ENCODE peak calls at places on chromosomes 13 and 19, in six cellular contexts. E is heart left ventricle, T is heart right ventricle, G is brain microvascular endothelial cell, O is PC-9, P is stomach. S is an unnamed sample.

GRCh38 chr19:38649305-38650179 is 2.1 kb downstream of the ACTN4 start:
- DNase-seq in E (peak), T (no peak), G (no peak), O (peak), P (peak), S (no peak)

GRCh38 chr13:67101730-67102467 is 128.2 kb downstream of the PCDH9 start:
- DNase-seq in E (no peak), T (no peak), G (no peak), O (no peak), P (no peak), S (no peak)

GRCh38 chr13:48383384-48383783 is 29.5 kb downstream of the LPAR6 start:
- DNase-seq in E (no peak), T (no peak), G (no peak), O (no peak), P (no peak), S (no peak)

GRCh38 chr19:47723573-47723923 is 10.3 kb downstream of the EHD2 start:
- DNase-seq in E (peak), T (no peak), G (peak), O (peak), P (peak), S (peak)

GRCh38 chr13:111043575-111043982 is 71.5 kb upstream of the ARHGEF7 start:
- DNase-seq in E (peak), T (peak), G (peak), O (peak), P (no peak), S (no peak)

GRCh38 chr13:31945202-31945978 is 86.2 kb upstream of the FRY start:
- DNase-seq in E (peak), T (peak), G (peak), O (peak), P (peak), S (peak)

GRCh38 chr13:68940049-68940448 is 1167.6 kb upstream of the ATXN8OS start:
- DNase-seq in E (no peak), T (no peak), G (no peak), O (no peak), P (no peak), S (no peak)

GRCh38 chr19:46487802-46488445 is 7.7 kb downstream of the PNMA8B start:
- DNase-seq in E (peak), T (peak), G (peak), O (peak), P (peak), S (no peak)

GRCh38 chr13:36297259-36297599 is 385 bp downstream of the CCDC169 start:
- DNase-seq in E (no peak), T (no peak), G (no peak), O (no peak), P (no peak), S (no peak)

GRCh38 chr19:15251010-15251748 is 18.9 kb upstream of the EPHX3 start:
- DNase-seq in E (peak), T (peak), G (peak), O (no peak), P (no peak), S (no peak)

GRCh38 chr19:43780706-43781525 is at the start of gene KCNN4:
- DNase-seq in E (no peak), T (no peak), G (peak), O (peak), P (peak), S (peak)

GRCh38 chr19:39684283-39684682 is 20.0 kb upstream of the LGALS14 start:
- DNase-seq in E (no peak), T (no peak), G (no peak), O (no peak), P (no peak), S (no peak)

GRCh38 chr13:27007166-27007565 is 164.4 kb downstream of the USP12 start:
- DNase-seq in E (no peak), T (no peak), G (no peak), O (no peak), P (no peak), S (no peak)

GRCh38 chr19:15276620-15277019 is 44.4 kb upstream of the EPHX3 start:
- DNase-seq in E (no peak), T (no peak), G (no peak), O (no peak), P (no peak), S (no peak)

GRCh38 chr13:52922961-52923360 is 74.5 kb upstream of the PCDH8 start:
- DNase-seq in E (no peak), T (no peak), G (no peak), O (no peak), P (no peak), S (no peak)

GRCh38 chr19:39130337-39131254 is 5.0 kb downstream of the PAK4 start:
- DNase-seq in E (peak), T (peak), G (no peak), O (no peak), P (no peak), S (no peak)

DNA sequence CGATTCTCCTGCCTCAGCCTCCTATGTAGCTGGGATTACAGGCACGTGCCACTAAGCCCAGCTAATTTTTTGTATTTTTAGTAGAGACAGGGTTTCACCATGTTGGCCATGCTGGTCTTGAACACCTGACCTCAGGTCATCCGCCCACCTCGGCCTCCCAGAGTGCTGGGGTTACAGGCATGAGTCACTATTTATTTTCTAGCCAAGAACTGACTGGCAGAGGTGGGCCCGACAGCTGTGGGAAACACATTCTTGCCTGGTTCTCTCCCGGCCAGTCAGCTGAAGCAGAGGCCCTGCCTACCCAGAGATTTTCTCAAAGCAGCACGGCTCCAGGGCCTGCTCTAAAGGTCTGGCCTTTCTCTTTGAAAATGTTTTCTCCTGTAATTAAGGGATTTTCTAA is 108.0 kb downstream of the KCTD15 start:
- DNase-seq in E (peak), T (peak), G (peak), O (no peak), P (no peak), S (no peak)
- H3K27ac ChIP-seq in E (peak), T (peak), G (peak), O (no peak), P (peak), S (peak)

DNA sequence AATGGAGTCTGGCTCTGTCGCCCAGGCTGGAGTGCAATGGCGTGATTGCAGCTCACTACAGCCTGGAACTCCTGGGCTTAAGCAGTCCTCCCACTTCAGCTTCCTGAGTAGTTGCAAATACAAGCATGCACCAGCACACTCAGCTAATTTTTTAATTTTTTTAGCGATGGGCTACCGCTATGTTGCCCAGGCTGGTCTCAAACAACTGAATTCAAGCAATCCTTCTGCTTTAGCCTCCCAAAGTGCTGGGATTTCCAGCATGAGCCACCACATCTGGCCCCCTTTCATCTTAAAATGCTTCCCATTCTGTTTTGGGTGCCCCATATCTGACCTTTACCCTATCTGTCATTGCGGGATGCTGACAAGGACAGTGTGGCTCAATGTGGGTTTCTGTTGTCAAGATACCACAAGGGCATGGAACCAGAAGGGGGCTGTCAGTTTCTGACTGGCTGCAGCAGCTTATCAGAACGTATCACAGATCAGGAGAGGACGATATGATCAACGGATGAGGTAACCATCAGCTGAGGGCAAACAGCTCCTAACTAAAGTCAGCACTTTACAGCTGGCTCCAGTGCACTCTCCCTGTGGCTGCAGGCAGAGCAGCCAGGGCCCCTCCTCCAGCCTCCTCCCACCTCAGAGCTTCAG is 32.4 kb downstream of the GPR42 start:
- DNase-seq in E (no peak), T (no peak), G (no peak), O (no peak), P (no peak), S (no peak)
- H3K27ac ChIP-seq in E (no peak), T (no peak), G (no peak), O (no peak), P (no peak), S (no peak)

DNA sequence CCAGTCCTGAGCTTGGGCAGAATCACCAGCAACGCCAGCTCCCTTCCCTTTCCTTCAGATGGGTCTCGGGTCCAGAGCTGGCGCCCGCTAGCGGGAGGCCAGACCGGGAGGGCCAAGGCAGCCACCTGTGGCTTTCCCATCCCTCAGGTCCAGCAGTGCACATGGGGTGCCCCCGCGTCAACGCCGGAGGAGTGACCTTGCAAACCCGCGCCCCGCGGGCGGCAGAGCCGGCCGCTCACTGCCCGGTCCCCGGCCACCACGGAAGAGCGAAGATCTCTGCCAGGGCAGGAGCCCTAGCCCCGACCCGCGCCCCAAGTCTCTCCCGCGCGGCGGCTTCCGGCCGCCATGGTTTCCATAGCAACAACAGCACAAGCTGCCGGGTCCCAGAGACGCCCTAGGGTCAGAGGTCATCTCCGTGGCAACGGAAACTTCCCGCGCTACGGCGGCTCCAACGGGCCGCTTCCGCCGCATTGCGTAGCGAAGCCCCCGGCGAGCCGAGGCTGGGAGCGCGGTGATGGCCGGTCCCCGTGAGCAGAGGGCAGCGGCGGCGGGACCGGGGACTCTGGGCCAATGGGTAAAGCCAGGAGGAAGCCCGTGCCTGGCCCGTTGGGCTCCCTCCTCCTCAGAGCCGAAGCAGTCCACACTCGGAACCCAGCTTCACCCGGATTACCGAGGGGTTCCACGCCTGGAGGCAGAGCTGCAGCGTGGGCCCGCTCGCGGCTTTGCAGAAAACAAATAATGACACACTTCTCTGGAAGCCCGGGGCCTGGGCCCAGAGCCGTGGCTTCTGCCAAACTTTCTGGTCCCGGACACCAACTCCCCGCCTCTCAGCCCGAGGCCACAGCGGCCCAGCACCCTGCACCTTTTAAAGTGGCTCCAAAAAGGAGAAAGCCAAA is 7.4 kb downstream of the FGF14 start:
- DNase-seq in E (peak), T (peak), G (peak), O (no peak), P (peak), S (no peak)
- H3K27ac ChIP-seq in E (peak), T (peak), G (no peak), O (no peak), P (peak), S (no peak)

DNA sequence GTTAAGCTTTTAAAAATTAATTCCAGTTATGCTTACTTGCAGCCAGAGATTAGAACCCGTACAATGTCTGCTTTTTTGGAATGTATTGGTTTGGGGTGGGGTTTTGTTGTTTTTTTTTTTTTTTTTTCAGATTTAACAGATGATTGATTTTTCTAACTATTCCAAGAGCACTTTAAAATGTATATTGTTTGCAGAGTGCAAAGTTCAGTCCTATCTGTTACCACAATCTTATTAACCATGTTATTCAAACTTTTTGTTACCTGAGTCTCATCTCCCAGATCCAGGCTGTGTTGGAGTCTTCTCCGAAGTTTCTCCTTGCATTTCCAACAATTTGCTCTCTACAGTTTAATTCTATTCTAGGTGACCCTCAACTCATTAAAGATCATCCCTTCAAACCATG is 91.3 kb downstream of the INSR start:
- DNase-seq in E (no peak), T (no peak), G (no peak), O (no peak), P (no peak), S (no peak)
- H3K27ac ChIP-seq in E (no peak), T (no peak), G (no peak), O (no peak), P (no peak), S (no peak)

GRCh38 chr19:34165295-34165738 is 7.0 kb upstream of the LSM14A start:
- DNase-seq in E (no peak), T (no peak), G (no peak), O (no peak), P (no peak), S (no peak)
- H3K27ac ChIP-seq in E (no peak), T (no peak), G (no peak), O (no peak), P (no peak), S (no peak)

GRCh38 chr19:3512562-3512961 is 6.5 kb downstream of the FZR1 start:
- DNase-seq in E (no peak), T (no peak), G (no peak), O (no peak), P (no peak), S (no peak)
- H3K27ac ChIP-seq in E (no peak), T (no peak), G (no peak), O (no peak), P (no peak), S (no peak)

GRCh38 chr19:8390617-8390981 is 439 bp downstream of the RAB11B start:
- DNase-seq in E (peak), T (peak), G (peak), O (peak), P (peak), S (peak)

GRCh38 chr19:8393192-8393870 is 3.2 kb downstream of the RAB11B start:
- DNase-seq in E (no peak), T (no peak), G (no peak), O (no peak), P (no peak), S (no peak)

GRCh38 chr19:8391274-8392016 is 1.3 kb downstream of the RAB11B start:
- DNase-seq in E (no peak), T (no peak), G (no peak), O (no peak), P (peak), S (no peak)

GRCh38 chr19:8393871-8394250 is 3.7 kb downstream of the RAB11B start:
- DNase-seq in E (no peak), T (no peak), G (no peak), O (no peak), P (no peak), S (no peak)

GRCh38 chr19:8392017-8392591 is 1.9 kb downstream of the RAB11B start:
- DNase-seq in E (peak), T (peak), G (no peak), O (no peak), P (peak), S (no peak)
- H3K27ac ChIP-seq in E (peak), T (peak), G (no peak), O (no peak), P (peak), S (no peak)

DNA sequence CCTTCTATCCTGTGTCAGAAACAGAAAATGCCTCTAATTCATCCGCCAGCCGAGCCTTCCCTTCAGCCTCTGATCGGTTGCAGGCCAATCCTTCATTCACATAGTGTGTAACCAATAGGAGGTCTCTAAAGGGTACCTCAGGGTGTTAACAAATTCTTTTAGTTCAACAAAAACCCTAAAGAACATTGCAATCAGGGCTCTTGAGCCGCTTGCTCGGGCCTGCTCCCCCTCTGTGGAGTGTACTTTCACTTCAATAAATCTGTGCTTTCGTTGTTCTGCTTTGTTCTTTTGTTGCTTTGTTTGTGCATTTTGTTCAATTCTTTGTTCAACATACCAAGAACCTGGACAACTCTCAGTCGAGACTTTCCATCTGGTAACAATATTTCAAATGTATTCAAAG is 366.5 kb downstream of the KCTD12 start:
- DNase-seq in E (no peak), T (no peak), G (no peak), O (no peak), P (no peak), S (no peak)
- H3K27ac ChIP-seq in E (no peak), T (no peak), G (no peak), O (no peak), P (no peak), S (no peak)

GRCh38 chr13:98216135-98216565 is 39.1 kb upstream of the RNF113B start:
- DNase-seq in E (peak), T (peak), G (peak), O (peak), P (peak), S (no peak)

GRCh38 chr13:98216711-98217110 is 39.6 kb upstream of the RNF113B start:
- DNase-seq in E (no peak), T (no peak), G (no peak), O (no peak), P (no peak), S (no peak)

GRCh38 chr13:98214008-98214643 is 37.1 kb upstream of the RNF113B start:
- DNase-seq in E (peak), T (peak), G (no peak), O (no peak), P (no peak), S (no peak)

GRCh38 chr13:98214707-98215106 is 37.6 kb upstream of the RNF113B start:
- DNase-seq in E (no peak), T (no peak), G (no peak), O (peak), P (peak), S (peak)

GRCh38 chr13:98215508-98215907 is 38.4 kb upstream of the RNF113B start:
- DNase-seq in E (no peak), T (no peak), G (no peak), O (no peak), P (no peak), S (no peak)
- H3K27ac ChIP-seq in E (no peak), T (peak), G (peak), O (peak), P (peak), S (peak)

S was measured in epithelial cell of prostate.